ENCODE peak calls at places on chromosomes 2 and 18, in ten cellular contexts. One of them, this sample, is unnamed.
A peak's percentile ranks its signal among the peaks of the same experiment; 100 is the strongest.

GRCh38 chr18:24396082-24396623 is 1.5 kb downstream of the OSBPL1A start:
- DNase-seq in neural progenitor cell: no peak
- DNase-seq in stomach: no peak
- DNase-seq in left lung: no peak
- DNase-seq in psoas muscle: no peak
- DNase-seq in IMR-90: peak; percentile 26
- DNase-seq in heart right ventricle: no peak
- DNase-seq in cardiac fibroblast: no peak
- DNase-seq in mucosa of descending colon: no peak
- DNase-seq in A549: no peak
- DNase-seq in this sample: no peak

GRCh38 chr2:240344904-240345303 is 90.6 kb upstream of the GPC1 start:
- DNase-seq in neural progenitor cell: no peak
- DNase-seq in stomach: no peak
- DNase-seq in left lung: no peak
- DNase-seq in psoas muscle: no peak
- DNase-seq in IMR-90: no peak
- DNase-seq in heart right ventricle: no peak
- DNase-seq in cardiac fibroblast: no peak
- DNase-seq in mucosa of descending colon: no peak
- DNase-seq in A549: no peak
- DNase-seq in this sample: no peak

GRCh38 chr2:226869371-226869770 is 33.5 kb downstream of the RHBDD1 start:
- DNase-seq in neural progenitor cell: no peak
- DNase-seq in stomach: no peak
- DNase-seq in left lung: no peak
- DNase-seq in psoas muscle: no peak
- DNase-seq in IMR-90: no peak
- DNase-seq in heart right ventricle: no peak
- DNase-seq in cardiac fibroblast: peak; percentile 12
- DNase-seq in mucosa of descending colon: no peak
- DNase-seq in A549: no peak
- DNase-seq in this sample: no peak

GRCh38 chr18:26710460-26711096 is 154.9 kb downstream of the AQP4 start:
- DNase-seq in neural progenitor cell: no peak
- DNase-seq in stomach: no peak
- DNase-seq in left lung: no peak
- DNase-seq in psoas muscle: no peak
- DNase-seq in IMR-90: no peak
- DNase-seq in heart right ventricle: no peak
- DNase-seq in cardiac fibroblast: no peak
- DNase-seq in mucosa of descending colon: no peak
- DNase-seq in A549: no peak
- DNase-seq in this sample: no peak

GRCh38 chr18:44839239-44839666 is 158.6 kb downstream of the SETBP1 start:
- DNase-seq in neural progenitor cell: peak; percentile 42
- DNase-seq in stomach: peak; percentile 74
- DNase-seq in left lung: peak; percentile 87
- DNase-seq in psoas muscle: peak; percentile 78
- DNase-seq in IMR-90: peak; percentile 43
- DNase-seq in heart right ventricle: peak; percentile 76
- DNase-seq in cardiac fibroblast: peak; percentile 64
- DNase-seq in mucosa of descending colon: peak; percentile 72
- DNase-seq in A549: peak; percentile 38
- DNase-seq in this sample: no peak

GRCh38 chr2:32783468-32783867 is 155.6 kb downstream of the TTC27 start:
- DNase-seq in neural progenitor cell: peak; percentile 2
- DNase-seq in stomach: no peak
- DNase-seq in left lung: no peak
- DNase-seq in psoas muscle: no peak
- DNase-seq in IMR-90: no peak
- DNase-seq in heart right ventricle: peak; percentile 30
- DNase-seq in cardiac fibroblast: peak; percentile 22
- DNase-seq in mucosa of descending colon: no peak
- DNase-seq in A549: no peak
- DNase-seq in this sample: no peak

GRCh38 chr18:370753-371615 is 103.1 kb upstream of the THOC1 start:
- DNase-seq in neural progenitor cell: no peak
- DNase-seq in stomach: no peak
- DNase-seq in left lung: no peak
- DNase-seq in psoas muscle: no peak
- DNase-seq in IMR-90: no peak
- DNase-seq in heart right ventricle: no peak
- DNase-seq in cardiac fibroblast: no peak
- DNase-seq in mucosa of descending colon: no peak
- DNase-seq in A549: no peak
- DNase-seq in this sample: no peak

GRCh38 chr2:37653093-37653492 is 18.3 kb downstream of the CDC42EP3 start:
- DNase-seq in neural progenitor cell: no peak
- DNase-seq in stomach: no peak
- DNase-seq in left lung: no peak
- DNase-seq in psoas muscle: no peak
- DNase-seq in IMR-90: no peak
- DNase-seq in heart right ventricle: no peak
- DNase-seq in cardiac fibroblast: no peak
- DNase-seq in mucosa of descending colon: no peak
- DNase-seq in A549: no peak
- DNase-seq in this sample: no peak

GRCh38 chr2:196468394-196468793 is 171.1 kb upstream of the CCDC150 start:
- DNase-seq in neural progenitor cell: no peak
- DNase-seq in stomach: no peak
- DNase-seq in left lung: no peak
- DNase-seq in psoas muscle: no peak
- DNase-seq in IMR-90: no peak
- DNase-seq in heart right ventricle: no peak
- DNase-seq in cardiac fibroblast: no peak
- DNase-seq in mucosa of descending colon: no peak
- DNase-seq in A549: no peak
- DNase-seq in this sample: no peak
- TF ChIP-seq CTCF in neural progenitor cell: peak; percentile 27
- TF ChIP-seq CTCF in stomach: no peak
- TF ChIP-seq CTCF in left lung: no peak
- TF ChIP-seq CTCF in psoas muscle: no peak
- TF ChIP-seq CTCF in IMR-90: peak; percentile 3
- TF ChIP-seq CTCF in heart right ventricle: no peak
- TF ChIP-seq CTCF in cardiac fibroblast: no peak
- TF ChIP-seq CTCF in mucosa of descending colon: no peak
- TF ChIP-seq CTCF in A549: no peak
- TF ChIP-seq CTCF in this sample: no peak

GRCh38 chr2:104870249-104870816 is 16.4 kb downstream of the POU3F3 start:
- DNase-seq in neural progenitor cell: no peak
- DNase-seq in stomach: no peak
- DNase-seq in left lung: no peak
- DNase-seq in psoas muscle: no peak
- DNase-seq in IMR-90: no peak
- DNase-seq in heart right ventricle: no peak
- DNase-seq in cardiac fibroblast: no peak
- DNase-seq in mucosa of descending colon: no peak
- DNase-seq in A549: no peak
- DNase-seq in this sample: no peak

GRCh38 chr2:104872866-104873688 is 19.2 kb downstream of the POU3F3 start:
- DNase-seq in neural progenitor cell: peak; percentile 89
- DNase-seq in stomach: peak; percentile 57
- DNase-seq in left lung: peak; percentile 83
- DNase-seq in psoas muscle: no peak
- DNase-seq in IMR-90: peak; percentile 37
- DNase-seq in heart right ventricle: peak; percentile 70
- DNase-seq in cardiac fibroblast: peak; percentile 71
- DNase-seq in mucosa of descending colon: peak; percentile 65
- DNase-seq in A549: peak; percentile 70
- DNase-seq in this sample: peak; percentile 94

GRCh38 chr2:104873689-104874054 is 19.8 kb downstream of the POU3F3 start:
- DNase-seq in neural progenitor cell: peak; percentile 49
- DNase-seq in stomach: no peak
- DNase-seq in left lung: no peak
- DNase-seq in psoas muscle: no peak
- DNase-seq in IMR-90: no peak
- DNase-seq in heart right ventricle: no peak
- DNase-seq in cardiac fibroblast: no peak
- DNase-seq in mucosa of descending colon: no peak
- DNase-seq in A549: no peak
- DNase-seq in this sample: no peak

GRCh38 chr2:104871566-104872033 is 17.7 kb downstream of the POU3F3 start:
- DNase-seq in neural progenitor cell: no peak
- DNase-seq in stomach: no peak
- DNase-seq in left lung: no peak
- DNase-seq in psoas muscle: no peak
- DNase-seq in IMR-90: no peak
- DNase-seq in heart right ventricle: no peak
- DNase-seq in cardiac fibroblast: no peak
- DNase-seq in mucosa of descending colon: no peak
- DNase-seq in A549: no peak
- DNase-seq in this sample: peak; percentile 68

GRCh38 chr2:104872034-104872865 is 18.3 kb downstream of the POU3F3 start:
- DNase-seq in neural progenitor cell: peak; percentile 76
- DNase-seq in stomach: no peak
- DNase-seq in left lung: peak; percentile 76
- DNase-seq in psoas muscle: no peak
- DNase-seq in IMR-90: no peak
- DNase-seq in heart right ventricle: no peak
- DNase-seq in cardiac fibroblast: no peak
- DNase-seq in mucosa of descending colon: no peak
- DNase-seq in A549: no peak
- DNase-seq in this sample: no peak
- H3K4me3 ChIP-seq in neural progenitor cell: peak overlapping the region; percentile 88
- H3K4me3 ChIP-seq in stomach: peak overlapping the region; percentile 54
- H3K4me3 ChIP-seq in left lung: no peak overlapping the region
- H3K4me3 ChIP-seq in psoas muscle: peak overlapping the region; percentile 75
- H3K4me3 ChIP-seq in IMR-90: no peak overlapping the region
- H3K4me3 ChIP-seq in heart right ventricle: peak overlapping the region; percentile 60
- H3K4me3 ChIP-seq in cardiac fibroblast: no peak overlapping the region
- H3K4me3 ChIP-seq in mucosa of descending colon: no peak overlapping the region
- H3K4me3 ChIP-seq in A549: peak overlapping the region; percentile 70
- H3K4me3 ChIP-seq in this sample: peak overlapping the region; percentile 62

GRCh38 chr2:231764752-231765151 is 16.3 kb downstream of the PDE6D start:
- DNase-seq in neural progenitor cell: no peak
- DNase-seq in stomach: no peak
- DNase-seq in left lung: no peak
- DNase-seq in psoas muscle: no peak
- DNase-seq in IMR-90: no peak
- DNase-seq in heart right ventricle: no peak
- DNase-seq in cardiac fibroblast: no peak
- DNase-seq in mucosa of descending colon: no peak
- DNase-seq in A549: no peak
- DNase-seq in this sample: no peak
- TF ChIP-seq CTCF in neural progenitor cell: no peak
- TF ChIP-seq CTCF in stomach: no peak
- TF ChIP-seq CTCF in left lung: no peak
- TF ChIP-seq CTCF in psoas muscle: no peak
- TF ChIP-seq CTCF in IMR-90: no peak
- TF ChIP-seq CTCF in heart right ventricle: no peak
- TF ChIP-seq CTCF in cardiac fibroblast: no peak
- TF ChIP-seq CTCF in mucosa of descending colon: no peak
- TF ChIP-seq CTCF in A549: no peak
- TF ChIP-seq CTCF in this sample: no peak

DNA sequence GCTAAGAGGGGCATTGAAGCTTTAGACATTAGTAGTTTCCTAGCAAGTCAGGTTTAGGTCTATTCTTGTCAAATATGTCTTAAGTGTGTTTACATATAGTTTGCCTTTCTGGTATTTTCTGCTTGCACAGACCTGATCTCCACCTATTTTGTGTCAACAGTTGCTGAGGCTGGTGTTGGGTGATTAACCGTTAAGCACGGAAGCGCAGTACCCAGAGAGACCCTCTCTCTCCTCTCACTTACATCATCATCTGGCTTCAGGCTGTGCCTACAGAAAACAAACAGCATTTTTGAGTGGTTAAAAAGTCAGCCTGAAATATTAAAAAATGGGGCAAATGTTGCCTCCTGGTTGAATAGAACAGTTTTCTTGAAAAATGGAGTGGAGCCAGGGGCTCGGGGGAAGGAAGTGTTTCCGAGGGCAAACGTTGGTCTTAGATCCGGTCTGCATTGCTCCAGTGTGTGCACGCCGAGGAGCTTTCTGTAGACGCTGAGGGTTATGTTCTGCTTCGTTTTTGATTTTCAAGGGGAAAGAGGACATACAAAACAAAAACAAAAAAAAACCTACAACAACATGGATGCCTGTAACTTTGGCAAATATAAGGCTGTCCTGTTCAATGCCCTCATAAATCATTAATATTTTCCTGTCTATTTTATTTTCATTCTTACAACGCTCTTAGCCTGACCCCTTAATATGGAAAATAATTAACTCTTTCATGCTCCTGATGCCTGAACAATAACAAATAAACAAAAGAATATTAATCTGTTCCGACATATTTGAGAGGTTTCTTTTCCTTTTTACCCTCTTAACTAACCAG is 120.8 kb downstream of the MEIS1 start:
- DNase-seq in neural progenitor cell: no peak
- DNase-seq in stomach: no peak
- DNase-seq in left lung: no peak
- DNase-seq in psoas muscle: no peak
- DNase-seq in IMR-90: no peak
- DNase-seq in heart right ventricle: no peak
- DNase-seq in cardiac fibroblast: peak; percentile 58
- DNase-seq in mucosa of descending colon: no peak
- DNase-seq in A549: no peak
- DNase-seq in this sample: peak; percentile 32
- H3K4me3 ChIP-seq in neural progenitor cell: no peak overlapping the region
- H3K4me3 ChIP-seq in stomach: peak overlapping the region; percentile 31
- H3K4me3 ChIP-seq in left lung: no peak overlapping the region
- H3K4me3 ChIP-seq in psoas muscle: peak overlapping the region; percentile 64
- H3K4me3 ChIP-seq in IMR-90: no peak overlapping the region
- H3K4me3 ChIP-seq in heart right ventricle: peak overlapping the region; percentile 47
- H3K4me3 ChIP-seq in cardiac fibroblast: peak overlapping the region; percentile 18
- H3K4me3 ChIP-seq in mucosa of descending colon: no peak overlapping the region
- H3K4me3 ChIP-seq in A549: no peak overlapping the region
- H3K4me3 ChIP-seq in this sample: peak overlapping the region; percentile 60

GRCh38 chr2:40286721-40287120 is 165.2 kb downstream of the SLC8A1 start:
- DNase-seq in neural progenitor cell: no peak
- DNase-seq in stomach: no peak
- DNase-seq in left lung: no peak
- DNase-seq in psoas muscle: no peak
- DNase-seq in IMR-90: no peak
- DNase-seq in heart right ventricle: no peak
- DNase-seq in cardiac fibroblast: no peak
- DNase-seq in mucosa of descending colon: no peak
- DNase-seq in A549: no peak
- DNase-seq in this sample: no peak

GRCh38 chr2:40283111-40283909 is 168.6 kb downstream of the SLC8A1 start:
- DNase-seq in neural progenitor cell: no peak
- DNase-seq in stomach: no peak
- DNase-seq in left lung: no peak
- DNase-seq in psoas muscle: no peak
- DNase-seq in IMR-90: peak; percentile 41
- DNase-seq in heart right ventricle: no peak
- DNase-seq in cardiac fibroblast: peak; percentile 48
- DNase-seq in mucosa of descending colon: no peak
- DNase-seq in A549: no peak
- DNase-seq in this sample: no peak

GRCh38 chr2:40285391-40285790 is 166.5 kb downstream of the SLC8A1 start:
- DNase-seq in neural progenitor cell: no peak
- DNase-seq in stomach: no peak
- DNase-seq in left lung: no peak
- DNase-seq in psoas muscle: no peak
- DNase-seq in IMR-90: no peak
- DNase-seq in heart right ventricle: no peak
- DNase-seq in cardiac fibroblast: no peak
- DNase-seq in mucosa of descending colon: no peak
- DNase-seq in A549: no peak
- DNase-seq in this sample: no peak

GRCh38 chr2:40282428-40282827 is 169.5 kb downstream of the SLC8A1 start:
- DNase-seq in neural progenitor cell: no peak
- DNase-seq in stomach: no peak
- DNase-seq in left lung: no peak
- DNase-seq in psoas muscle: no peak
- DNase-seq in IMR-90: peak; percentile 47
- DNase-seq in heart right ventricle: no peak
- DNase-seq in cardiac fibroblast: peak; percentile 87
- DNase-seq in mucosa of descending colon: no peak
- DNase-seq in A549: no peak
- DNase-seq in this sample: no peak

GRCh38 chr2:40284797-40285196 is 167.1 kb downstream of the SLC8A1 start:
- DNase-seq in neural progenitor cell: no peak
- DNase-seq in stomach: no peak
- DNase-seq in left lung: no peak
- DNase-seq in psoas muscle: no peak
- DNase-seq in IMR-90: peak; percentile 22
- DNase-seq in heart right ventricle: no peak
- DNase-seq in cardiac fibroblast: peak; percentile 57
- DNase-seq in mucosa of descending colon: no peak
- DNase-seq in A549: no peak
- DNase-seq in this sample: no peak
- TF ChIP-seq CTCF in neural progenitor cell: no peak
- TF ChIP-seq CTCF in stomach: no peak
- TF ChIP-seq CTCF in left lung: no peak
- TF ChIP-seq CTCF in psoas muscle: peak; percentile 7
- TF ChIP-seq CTCF in IMR-90: no peak
- TF ChIP-seq CTCF in heart right ventricle: peak; percentile 55
- TF ChIP-seq CTCF in cardiac fibroblast: peak; percentile 9
- TF ChIP-seq CTCF in mucosa of descending colon: no peak
- TF ChIP-seq CTCF in A549: no peak
- TF ChIP-seq CTCF in this sample: no peak